ENCODE peak calls at places on chromosomes 7 and 10, in nine cellular contexts. One of them, this sample, is unnamed.

GRCh38 chr10:77602913-77603528 is 34.6 kb downstream of the KCNMA1 start:
- DNase-seq in BE2C: no peak
- DNase-seq in activated B cell treated with CpG ODN at 0.5 μM for 24 hours: no peak
- DNase-seq in kidney epithelial cell: no peak
- DNase-seq in GM12865: no peak
- DNase-seq in MCF 10A: no peak
- DNase-seq in AG09309: no peak
- DNase-seq in neural crest cell: no peak
- DNase-seq in heart right ventricle: no peak
- DNase-seq in this sample: no peak

GRCh38 chr10:28906011-28906411 is 228.7 kb downstream of the BAMBI start:
- DNase-seq in AG09309: no peak
- DNase-seq in GM12865: no peak
- DNase-seq in BE2C: peak; percentile 61
- DNase-seq in heart right ventricle: no peak
- DNase-seq in activated B cell treated with CpG ODN at 0.5 μM for 24 hours: no peak
- DNase-seq in neural crest cell: no peak
- DNase-seq in MCF 10A: no peak
- DNase-seq in kidney epithelial cell: no peak
- DNase-seq in this sample: no peak

GRCh38 chr7:133854739-133855138 is 272.4 kb upstream of the LRGUK start:
- DNase-seq in MCF 10A: peak; percentile 52
- DNase-seq in BE2C: no peak
- DNase-seq in GM12865: peak; percentile 40
- DNase-seq in AG09309: no peak
- DNase-seq in neural crest cell: no peak
- DNase-seq in heart right ventricle: no peak
- DNase-seq in kidney epithelial cell: no peak
- DNase-seq in activated B cell treated with CpG ODN at 0.5 μM for 24 hours: no peak
- DNase-seq in this sample: no peak

GRCh38 chr7:157001920-157002818 is 8.3 kb downstream of the MNX1 start:
- DNase-seq in GM12865: no peak
- DNase-seq in kidney epithelial cell: no peak
- DNase-seq in heart right ventricle: no peak
- DNase-seq in BE2C: no peak
- DNase-seq in activated B cell treated with CpG ODN at 0.5 μM for 24 hours: no peak
- DNase-seq in MCF 10A: no peak
- DNase-seq in AG09309: no peak
- DNase-seq in neural crest cell: no peak
- DNase-seq in this sample: no peak

GRCh38 chr7:18829518-18830252 is 287.8 kb downstream of the TWIST1 start:
- DNase-seq in MCF 10A: peak; percentile 46
- DNase-seq in neural crest cell: no peak
- DNase-seq in activated B cell treated with CpG ODN at 0.5 μM for 24 hours: no peak
- DNase-seq in heart right ventricle: no peak
- DNase-seq in AG09309: peak; percentile 48
- DNase-seq in BE2C: no peak
- DNase-seq in kidney epithelial cell: no peak
- DNase-seq in GM12865: no peak
- DNase-seq in this sample: no peak

GRCh38 chr10:117477961-117478670 is 64.4 kb upstream of the EMX2 start:
- DNase-seq in activated B cell treated with CpG ODN at 0.5 μM for 24 hours: no peak
- DNase-seq in MCF 10A: peak; percentile 90
- DNase-seq in neural crest cell: no peak
- DNase-seq in heart right ventricle: no peak
- DNase-seq in GM12865: no peak
- DNase-seq in AG09309: peak; percentile 78
- DNase-seq in kidney epithelial cell: peak; percentile 97
- DNase-seq in BE2C: no peak
- DNase-seq in this sample: no peak

GRCh38 chr7:128757203-128757602 is 18.0 kb downstream of the CALU start:
- DNase-seq in kidney epithelial cell: no peak
- DNase-seq in MCF 10A: no peak
- DNase-seq in GM12865: no peak
- DNase-seq in AG09309: no peak
- DNase-seq in BE2C: no peak
- DNase-seq in heart right ventricle: no peak
- DNase-seq in activated B cell treated with CpG ODN at 0.5 μM for 24 hours: no peak
- DNase-seq in neural crest cell: no peak
- DNase-seq in this sample: no peak

GRCh38 chr7:4957847-4958476 is 1.0 kb downstream of the MMD2 start:
- DNase-seq in neural crest cell: no peak
- DNase-seq in AG09309: no peak
- DNase-seq in MCF 10A: no peak
- DNase-seq in GM12865: no peak
- DNase-seq in BE2C: no peak
- DNase-seq in kidney epithelial cell: no peak
- DNase-seq in heart right ventricle: no peak
- DNase-seq in activated B cell treated with CpG ODN at 0.5 μM for 24 hours: no peak
- DNase-seq in this sample: no peak

GRCh38 chr7:74625446-74625845 is 32.1 kb upstream of the GTF2I start:
- DNase-seq in BE2C: no peak
- DNase-seq in heart right ventricle: no peak
- DNase-seq in GM12865: no peak
- DNase-seq in kidney epithelial cell: no peak
- DNase-seq in MCF 10A: peak; percentile 42
- DNase-seq in neural crest cell: no peak
- DNase-seq in activated B cell treated with CpG ODN at 0.5 μM for 24 hours: no peak
- DNase-seq in AG09309: peak; percentile 29
- DNase-seq in this sample: no peak

DNA sequence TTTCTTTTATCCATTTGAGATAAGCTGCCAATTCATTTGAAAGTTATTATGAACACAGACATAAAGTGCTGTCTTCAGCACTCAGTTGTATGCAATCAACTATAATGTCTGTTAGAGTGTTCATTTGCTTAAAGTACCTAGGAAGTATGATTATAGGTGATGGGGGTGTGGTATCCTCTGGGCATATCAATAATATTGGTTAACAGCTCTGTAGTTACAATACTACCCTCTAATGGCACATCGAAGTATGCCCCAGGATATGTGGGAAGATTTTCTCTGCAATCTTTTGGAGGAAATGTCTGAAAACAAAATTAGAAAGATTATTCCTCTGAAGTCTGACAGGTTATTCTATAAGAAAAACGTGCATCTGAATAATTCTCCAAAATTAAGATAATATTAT is 429.7 kb downstream of the ARL4A start:
- DNase-seq in BE2C: no peak
- DNase-seq in kidney epithelial cell: no peak
- DNase-seq in GM12865: no peak
- DNase-seq in heart right ventricle: no peak
- DNase-seq in activated B cell treated with CpG ODN at 0.5 μM for 24 hours: no peak
- DNase-seq in MCF 10A: peak; percentile 18
- DNase-seq in neural crest cell: no peak
- DNase-seq in AG09309: no peak
- DNase-seq in this sample: no peak
- TF ChIP-seq CTCF in BE2C: peak; percentile 20
- TF ChIP-seq CTCF in kidney epithelial cell: peak; percentile 49
- TF ChIP-seq CTCF in GM12865: no peak
- TF ChIP-seq CTCF in heart right ventricle: peak; percentile 36
- TF ChIP-seq CTCF in activated B cell treated with CpG ODN at 0.5 μM for 24 hours: no peak
- TF ChIP-seq CTCF in MCF 10A: peak; percentile 76
- TF ChIP-seq CTCF in neural crest cell: peak; percentile 57
- TF ChIP-seq CTCF in AG09309: peak; percentile 53
- TF ChIP-seq CTCF in this sample: peak; percentile 35

DNA sequence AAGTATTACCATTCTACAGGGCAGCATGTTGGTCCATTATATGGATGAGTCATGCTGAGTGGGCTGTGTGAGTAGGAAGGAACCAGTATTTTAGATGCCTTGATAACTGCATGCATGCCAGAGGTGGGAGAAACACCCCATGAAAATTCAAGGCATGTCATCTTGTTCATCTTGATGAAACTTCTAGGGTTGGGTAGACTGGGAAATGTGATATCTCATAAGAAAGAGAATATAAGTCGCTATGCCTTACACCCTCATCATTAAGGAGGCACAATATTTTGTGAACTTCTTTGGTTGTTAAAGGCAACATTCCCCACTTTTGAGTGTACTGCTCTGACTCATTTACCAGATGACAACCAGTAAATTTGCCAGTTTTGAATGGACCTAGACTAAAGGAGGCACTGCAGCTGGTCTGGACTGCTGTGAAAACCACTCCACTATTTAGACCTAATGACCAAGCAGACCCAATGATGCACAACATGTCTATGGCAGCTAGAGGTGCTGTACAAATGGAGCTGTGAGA is 48.0 kb downstream of the ZNF365 start:
- DNase-seq in neural crest cell: no peak
- DNase-seq in AG09309: peak; percentile 56
- DNase-seq in MCF 10A: peak; percentile 10
- DNase-seq in activated B cell treated with CpG ODN at 0.5 μM for 24 hours: no peak
- DNase-seq in GM12865: no peak
- DNase-seq in kidney epithelial cell: peak; percentile 63
- DNase-seq in heart right ventricle: no peak
- DNase-seq in BE2C: no peak
- DNase-seq in this sample: no peak
- TF ChIP-seq CTCF in neural crest cell: no peak
- TF ChIP-seq CTCF in AG09309: peak; percentile 19
- TF ChIP-seq CTCF in MCF 10A: no peak
- TF ChIP-seq CTCF in activated B cell treated with CpG ODN at 0.5 μM for 24 hours: no peak
- TF ChIP-seq CTCF in GM12865: no peak
- TF ChIP-seq CTCF in kidney epithelial cell: no peak
- TF ChIP-seq CTCF in heart right ventricle: no peak
- TF ChIP-seq CTCF in BE2C: no peak
- TF ChIP-seq CTCF in this sample: no peak

GRCh38 chr10:64813391-64813790 is 1292.2 kb downstream of the REEP3 start:
- DNase-seq in AG09309: no peak
- DNase-seq in activated B cell treated with CpG ODN at 0.5 μM for 24 hours: no peak
- DNase-seq in MCF 10A: no peak
- DNase-seq in neural crest cell: no peak
- DNase-seq in heart right ventricle: no peak
- DNase-seq in kidney epithelial cell: no peak
- DNase-seq in BE2C: no peak
- DNase-seq in GM12865: no peak
- DNase-seq in this sample: no peak

DNA sequence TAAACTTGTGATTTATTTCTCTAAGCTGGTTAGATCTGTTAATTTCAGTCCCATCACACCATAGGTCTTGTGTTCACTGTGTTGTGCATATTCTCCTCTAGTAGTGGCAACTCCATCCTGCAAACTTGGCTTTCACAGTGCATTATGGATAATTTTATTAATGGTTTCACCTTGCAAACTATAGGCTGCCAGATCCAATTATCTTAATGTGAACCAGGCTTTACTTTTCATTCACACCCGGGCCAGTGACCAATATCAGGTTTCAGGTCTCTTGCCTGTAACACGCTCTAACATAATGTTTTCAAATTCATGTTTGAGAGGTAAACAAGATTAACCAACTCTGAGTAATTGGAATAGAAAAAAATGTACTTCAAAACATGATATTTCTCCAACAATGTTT is 1293.0 kb downstream of the REEP3 start:
- DNase-seq in BE2C: no peak
- DNase-seq in heart right ventricle: no peak
- DNase-seq in MCF 10A: no peak
- DNase-seq in GM12865: no peak
- DNase-seq in kidney epithelial cell: no peak
- DNase-seq in AG09309: no peak
- DNase-seq in neural crest cell: no peak
- DNase-seq in activated B cell treated with CpG ODN at 0.5 μM for 24 hours: no peak
- DNase-seq in this sample: no peak
- TF ChIP-seq CTCF in BE2C: no peak
- TF ChIP-seq CTCF in heart right ventricle: no peak
- TF ChIP-seq CTCF in MCF 10A: no peak
- TF ChIP-seq CTCF in GM12865: no peak
- TF ChIP-seq CTCF in kidney epithelial cell: no peak
- TF ChIP-seq CTCF in AG09309: no peak
- TF ChIP-seq CTCF in neural crest cell: no peak
- TF ChIP-seq CTCF in activated B cell treated with CpG ODN at 0.5 μM for 24 hours: no peak
- TF ChIP-seq CTCF in this sample: no peak

GRCh38 chr10:100972115-100972903 is 3.0 kb downstream of the SEMA4G start:
- DNase-seq in activated B cell treated with CpG ODN at 0.5 μM for 24 hours: no peak
- DNase-seq in neural crest cell: no peak
- DNase-seq in heart right ventricle: no peak
- DNase-seq in kidney epithelial cell: no peak
- DNase-seq in AG09309: no peak
- DNase-seq in GM12865: no peak
- DNase-seq in BE2C: no peak
- DNase-seq in MCF 10A: no peak
- DNase-seq in this sample: no peak
- TF ChIP-seq CTCF in activated B cell treated with CpG ODN at 0.5 μM for 24 hours: no peak
- TF ChIP-seq CTCF in neural crest cell: no peak
- TF ChIP-seq CTCF in heart right ventricle: no peak
- TF ChIP-seq CTCF in kidney epithelial cell: no peak
- TF ChIP-seq CTCF in AG09309: no peak
- TF ChIP-seq CTCF in GM12865: no peak
- TF ChIP-seq CTCF in BE2C: no peak
- TF ChIP-seq CTCF in MCF 10A: no peak
- TF ChIP-seq CTCF in this sample: no peak